ENCODE peak calls at places on chromosomes 11 and 22, in five cellular contexts. B is H9, O is H1, T is neuronal stem cell, L is mesenchymal stem cell. Y is an unnamed sample.

GRCh38 chr22:46653596-46653995 is 33.4 kb downstream of the GRAMD4 start:
- DNase-seq in B (no peak), O (no peak), T (no peak), L (no peak), Y (no peak)

GRCh38 chr11:46953093-46953492 is 16.5 kb downstream of the CSTPP1 start:
- DNase-seq in B (no peak), O (no peak), T (no peak), L (no peak), Y (no peak)

GRCh38 chr11:26841818-26842457 is 120.1 kb upstream of the SLC5A12 start:
- DNase-seq in B (no peak), O (no peak), T (no peak), L (peak), Y (no peak)

GRCh38 chr11:100716848-100717247 is 29.8 kb downstream of the ARHGAP42 start:
- DNase-seq in B (no peak), O (no peak), T (no peak), L (peak), Y (no peak)

GRCh38 chr11:35289821-35290220 is 129.5 kb downstream of the SLC1A2 start:
- DNase-seq in B (no peak), O (no peak), T (no peak), L (peak), Y (peak)

GRCh38 chr11:72655014-72655413 is 19.2 kb downstream of the PDE2A start:
- DNase-seq in B (no peak), O (no peak), T (no peak), L (no peak), Y (no peak)

GRCh38 chr22:49079743-49080500 is 747.8 kb downstream of the BRD1 start:
- DNase-seq in B (no peak), O (no peak), T (no peak), L (no peak), Y (no peak)

GRCh38 chr11:85955531-85955930 is 100.3 kb downstream of the CCDC83 start:
- DNase-seq in B (no peak), O (no peak), T (no peak), L (peak), Y (no peak)

GRCh38 chr11:21289686-21290085 is 620.3 kb downstream of the NELL1 start:
- DNase-seq in B (no peak), O (no peak), T (no peak), L (no peak), Y (no peak)

GRCh38 chr11:77374611-77375031 is 73.1 kb upstream of the GDPD4 start:
- DNase-seq in B (no peak), O (no peak), T (no peak), L (peak), Y (no peak)

GRCh38 chr11:120134106-120134930 is 3.6 kb downstream of the TRIM29 start:
- DNase-seq in B (peak), O (peak), T (no peak), L (no peak), Y (no peak)

GRCh38 chr11:86484795-86485166 is 110.1 kb downstream of the CCDC81 start:
- DNase-seq in B (no peak), O (no peak), T (no peak), L (peak), Y (no peak)

GRCh38 chr11:27201454-27202302 is 161.1 kb downstream of the BBOX1 start:
- DNase-seq in B (no peak), O (no peak), T (no peak), L (peak), Y (no peak)

GRCh38 chr11:75428301-75428724 is 4.7 kb downstream of the KLHL35 start:
- DNase-seq in B (peak), O (no peak), T (no peak), L (no peak), Y (peak)

GRCh38 chr11:66723693-66724092 is 5.3 kb downstream of the SPTBN2 start:
- DNase-seq in B (no peak), O (no peak), T (no peak), L (no peak), Y (no peak)

GRCh38 chr11:29282088-29282487 is 734.7 kb downstream of the KCNA4 start:
- DNase-seq in B (no peak), O (no peak), T (no peak), L (peak), Y (no peak)

GRCh38 chr22:23457586-23457985 is 122.5 kb downstream of the IGLL1 start:
- DNase-seq in B (no peak), O (no peak), T (no peak), L (no peak), Y (peak)

GRCh38 chr11:82988936-82989627 is 82.6 kb downstream of the RAB30 start:
- DNase-seq in B (no peak), O (no peak), T (no peak), L (no peak), Y (no peak)

GRCh38 chr11:44811841-44812448 is 85.2 kb downstream of the TSPAN18 start:
- DNase-seq in B (no peak), O (no peak), T (no peak), L (no peak), Y (no peak)

GRCh38 chr11:131750692-131751091 is 380.3 kb downstream of the NTM start:
- DNase-seq in B (no peak), O (no peak), T (no peak), L (no peak), Y (no peak)

GRCh38 chr11:112255075-112255739 is 5.5 kb downstream of the PLET1 start:
- DNase-seq in B (no peak), O (no peak), T (no peak), L (peak), Y (peak)
- H3K4ac ChIP-seq in B (no peak), O (no peak), T (no peak), L (peak), Y (no peak)

GRCh38 chr22:20058989-20059770 is 20.9 kb upstream of the DGCR8 start:
- DNase-seq in B (no peak), O (no peak), T (no peak), L (no peak), Y (peak)
- H3K9ac ChIP-seq in B (no peak), O (no peak), T (no peak), L (no peak), Y (no peak)

DNA sequence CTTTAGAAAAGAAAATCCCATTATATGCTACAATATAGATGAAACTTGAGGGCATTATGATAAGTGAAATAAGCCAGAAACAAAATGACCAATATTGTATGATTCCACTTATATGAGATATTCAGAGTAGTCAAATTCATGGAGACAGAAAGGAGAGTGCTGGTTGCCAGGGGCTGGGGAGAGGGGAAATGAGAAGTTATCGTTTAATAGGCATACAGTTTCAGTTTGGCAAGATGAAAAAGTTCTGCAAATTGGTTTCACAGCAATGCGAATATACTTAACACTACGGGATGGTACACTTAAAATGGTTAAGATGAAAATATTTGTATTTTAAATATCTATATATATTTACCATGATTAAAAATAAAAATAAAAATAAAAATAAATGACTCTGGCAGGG is 31.1 kb upstream of the RDX start:
- DNase-seq in B (no peak), O (no peak), T (no peak), L (no peak), Y (no peak)
- H2BK12ac ChIP-seq in B (no peak), O (no peak), T (no peak), L (no peak), Y (no peak)

DNA sequence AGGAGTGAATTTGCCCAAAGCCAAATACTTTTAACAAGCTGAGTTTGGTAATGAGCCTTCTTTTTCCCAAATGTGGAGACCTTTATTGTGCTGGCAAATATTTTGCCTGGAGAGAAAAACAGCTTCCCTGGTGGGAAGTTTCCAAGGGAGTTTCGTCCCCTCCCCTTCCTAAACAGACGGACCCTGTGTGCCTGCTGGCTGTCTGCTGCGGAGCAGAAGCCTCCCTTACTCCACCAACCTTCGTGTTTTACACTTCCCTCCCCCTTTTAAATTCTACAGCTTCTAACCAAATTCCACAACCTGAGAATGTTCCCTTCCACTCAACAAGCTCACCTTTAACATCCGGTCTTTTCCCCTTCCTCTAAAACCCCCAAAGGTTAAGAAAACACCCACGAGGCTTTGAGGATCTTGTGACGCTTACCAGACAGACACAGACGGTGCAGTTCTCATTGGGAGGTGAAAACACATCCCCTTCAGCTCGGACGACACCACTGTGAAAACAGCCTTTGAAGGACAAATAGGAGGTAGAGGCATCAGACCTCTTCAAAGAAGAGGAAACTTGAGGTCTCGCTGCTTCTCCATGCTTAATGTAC is 17.0 kb downstream of the VWCE start:
- DNase-seq in B (no peak), O (no peak), T (no peak), L (no peak), Y (no peak)
- H3K4ac ChIP-seq in B (no peak), O (no peak), T (no peak), L (no peak), Y (no peak)

DNA sequence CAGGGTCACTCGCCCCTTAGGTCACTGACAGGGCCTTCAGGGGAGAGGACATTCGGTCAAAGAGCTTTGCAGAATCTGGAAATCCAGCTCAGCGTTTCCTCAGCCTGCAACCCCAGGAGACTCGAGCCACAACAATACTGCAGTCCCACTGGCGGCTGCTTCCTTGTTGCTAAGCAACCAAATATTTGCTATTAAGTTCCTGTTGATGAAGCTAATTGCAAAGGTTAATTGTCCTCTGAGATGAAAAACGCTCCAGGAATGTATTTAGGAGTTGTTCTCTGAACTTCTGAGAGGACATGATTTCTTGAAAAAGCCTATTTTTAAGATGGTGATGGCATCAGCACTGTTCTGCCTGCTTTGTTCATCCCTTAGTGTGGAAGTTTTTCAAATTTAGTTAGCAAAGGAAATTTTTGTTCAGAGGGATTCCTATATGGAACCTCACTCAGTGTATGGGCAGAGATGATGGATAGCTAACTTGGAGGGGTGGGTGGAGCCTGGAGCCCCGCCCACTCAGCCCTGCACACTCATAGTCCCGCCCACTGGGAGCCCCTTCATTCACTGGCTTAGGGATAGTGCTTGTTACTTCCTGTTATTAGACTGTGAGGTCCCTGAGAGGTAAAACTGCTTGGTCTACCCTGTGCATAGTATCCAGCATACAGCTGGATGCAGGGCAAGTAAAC is 109.1 kb downstream of the CSNK2A3 start:
- DNase-seq in B (peak), O (peak), T (peak), L (peak), Y (peak)
- H3K9ac ChIP-seq in B (no peak), O (no peak), T (no peak), L (peak), Y (no peak)

GRCh38 chr11:10551845-10552352 is 10.9 kb upstream of the RNF141 start:
- DNase-seq in B (no peak), O (no peak), T (no peak), L (no peak), Y (no peak)
- H2BK12ac ChIP-seq in B (no peak), O (no peak), T (no peak), L (no peak), Y (no peak)

DNA sequence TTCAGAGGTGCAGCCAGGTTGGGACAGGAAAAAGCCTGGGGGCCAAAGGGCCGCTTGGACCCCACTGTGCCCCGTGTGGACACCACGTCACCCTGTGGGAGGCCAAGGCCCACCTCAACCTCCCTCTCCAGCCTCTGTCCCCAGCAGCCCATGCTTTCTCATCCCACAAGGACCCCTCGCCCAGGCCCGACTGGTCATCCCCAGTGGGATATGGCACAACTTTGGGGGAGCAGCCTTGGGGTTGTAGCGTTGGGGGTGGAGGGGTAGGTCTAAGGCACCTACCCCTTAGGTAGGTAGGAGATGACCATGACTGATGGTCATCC is 44.0 kb downstream of the IGF2 start:
- DNase-seq in B (no peak), O (no peak), T (no peak), L (no peak), Y (no peak)
- H3K4ac ChIP-seq in B (no peak), O (no peak), T (no peak), L (no peak), Y (no peak)

GRCh38 chr22:29689872-29690213 is 30.0 kb upstream of the CABP7 start:
- DNase-seq in B (peak), O (peak), T (peak), L (peak), Y (peak)
- H3K9ac ChIP-seq in B (no peak), O (no peak), T (no peak), L (no peak), Y (no peak)

GRCh38 chr11:134481135-134481534 is 69.1 kb upstream of the B3GAT1 start:
- DNase-seq in B (peak), O (no peak), T (no peak), L (no peak), Y (no peak)

GRCh38 chr11:134482128-134482527 is 70.1 kb upstream of the B3GAT1 start:
- DNase-seq in B (no peak), O (no peak), T (no peak), L (no peak), Y (no peak)

GRCh38 chr11:134483857-134484256 is 71.8 kb upstream of the B3GAT1 start:
- DNase-seq in B (no peak), O (no peak), T (no peak), L (no peak), Y (no peak)

GRCh38 chr11:134483291-134483690 is 71.2 kb upstream of the B3GAT1 start:
- DNase-seq in B (peak), O (no peak), T (no peak), L (no peak), Y (no peak)

GRCh38 chr11:134482865-134483264 is 70.8 kb upstream of the B3GAT1 start:
- DNase-seq in B (peak), O (no peak), T (no peak), L (no peak), Y (no peak)
- H2BK12ac ChIP-seq in B (no peak), O (no peak), T (no peak), L (no peak), Y (no peak)

DNA sequence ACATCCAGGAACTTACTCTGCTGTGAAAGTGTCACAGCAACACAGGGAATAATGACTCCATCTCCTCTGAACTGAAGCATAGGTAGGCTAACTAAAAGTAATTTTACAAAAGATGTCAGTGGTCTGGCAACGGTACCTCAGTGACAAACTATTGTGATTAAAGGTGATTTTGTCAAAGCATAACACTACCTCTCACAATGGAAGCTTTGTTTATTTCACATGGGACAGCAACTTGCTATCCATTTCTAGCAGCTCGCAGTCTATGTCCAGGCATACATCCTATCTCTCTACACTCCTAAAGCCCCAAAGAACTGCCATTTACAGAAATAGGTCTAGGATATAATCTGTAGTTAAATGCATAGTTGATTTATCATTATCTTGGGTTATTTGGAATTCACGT is 163.0 kb downstream of the KIRREL3 start:
- DNase-seq in B (no peak), O (no peak), T (no peak), L (no peak), Y (no peak)
- H3K4ac ChIP-seq in B (no peak), O (no peak), T (no peak), L (no peak), Y (no peak)

Y was measured in trophoblast cell.